ENCODE peak calls at places on chromosomes 1 and 21, in six cellular contexts. One of them, this sample, is unnamed.

GRCh38 chr1:220294754-220295419 is 22.6 kb upstream of the RAB3GAP2 start:
- DNase-seq in IMR-90: no peak
- DNase-seq in SK-N-SH: no peak
- DNase-seq in endothelial cell of umbilical vein: no peak
- DNase-seq in colonic mucosa: no peak
- DNase-seq in H9: no peak
- DNase-seq in this sample: peak; percentile 80

GRCh38 chr1:9767964-9768668 is 55.6 kb downstream of the CLSTN1 start:
- DNase-seq in IMR-90: no peak
- DNase-seq in endothelial cell of umbilical vein: no peak
- DNase-seq in colonic mucosa: peak; percentile 51
- DNase-seq in H9: no peak
- DNase-seq in SK-N-SH: peak; percentile 60
- DNase-seq in this sample: no peak

GRCh38 chr1:184574588-184574987 is 180.1 kb downstream of the EDEM3 start:
- DNase-seq in IMR-90: no peak
- DNase-seq in H9: peak; percentile 56
- DNase-seq in SK-N-SH: no peak
- DNase-seq in endothelial cell of umbilical vein: no peak
- DNase-seq in colonic mucosa: no peak
- DNase-seq in this sample: no peak

GRCh38 chr1:92482665-92483441 is 3.9 kb downstream of the GFI1 start:
- DNase-seq in SK-N-SH: peak; percentile 58
- DNase-seq in colonic mucosa: peak; percentile 27
- DNase-seq in H9: peak; percentile 56
- DNase-seq in endothelial cell of umbilical vein: no peak
- DNase-seq in IMR-90: no peak
- DNase-seq in this sample: no peak

GRCh38 chr1:70840260-70840953 is 207.2 kb downstream of the PTGER3 start:
- DNase-seq in H9: no peak
- DNase-seq in IMR-90: no peak
- DNase-seq in SK-N-SH: no peak
- DNase-seq in endothelial cell of umbilical vein: no peak
- DNase-seq in colonic mucosa: no peak
- DNase-seq in this sample: no peak

GRCh38 chr1:240247899-240248298 is 156.2 kb downstream of the FMN2 start:
- DNase-seq in SK-N-SH: no peak
- DNase-seq in H9: no peak
- DNase-seq in colonic mucosa: no peak
- DNase-seq in endothelial cell of umbilical vein: no peak
- DNase-seq in IMR-90: no peak
- DNase-seq in this sample: no peak

GRCh38 chr1:11838349-11839272 is 9.0 kb downstream of the NPPA start:
- DNase-seq in H9: peak; percentile 83
- DNase-seq in SK-N-SH: peak; percentile 93
- DNase-seq in IMR-90: peak; percentile 41
- DNase-seq in colonic mucosa: peak; percentile 70
- DNase-seq in endothelial cell of umbilical vein: peak; percentile 51
- DNase-seq in this sample: peak; percentile 54

GRCh38 chr1:12722626-12723025 is 6.7 kb downstream of the AADACL3 start:
- DNase-seq in SK-N-SH: no peak
- DNase-seq in colonic mucosa: no peak
- DNase-seq in IMR-90: no peak
- DNase-seq in H9: no peak
- DNase-seq in endothelial cell of umbilical vein: no peak
- DNase-seq in this sample: no peak

GRCh38 chr21:17513214-17514123 is 626 bp downstream of the CXADR start:
- DNase-seq in IMR-90: no peak
- DNase-seq in endothelial cell of umbilical vein: peak; percentile 60
- DNase-seq in SK-N-SH: peak; percentile 74
- DNase-seq in colonic mucosa: peak; percentile 58
- DNase-seq in H9: peak; percentile 36
- DNase-seq in this sample: peak; percentile 61

GRCh38 chr1:38746966-38747600 is 112.5 kb downstream of the RRAGC start:
- DNase-seq in SK-N-SH: no peak
- DNase-seq in IMR-90: no peak
- DNase-seq in H9: peak; percentile 63
- DNase-seq in colonic mucosa: no peak
- DNase-seq in endothelial cell of umbilical vein: no peak
- DNase-seq in this sample: no peak

GRCh38 chr1:92291372-92291999 is 7.3 kb downstream of the GLMN start:
- DNase-seq in IMR-90: peak; percentile 77
- DNase-seq in endothelial cell of umbilical vein: peak; percentile 75
- DNase-seq in SK-N-SH: peak; percentile 49
- DNase-seq in H9: no peak
- DNase-seq in colonic mucosa: no peak
- DNase-seq in this sample: peak; percentile 82

GRCh38 chr1:161045749-161046573 is at the start of gene USF1:
- DNase-seq in colonic mucosa: peak; percentile 95
- DNase-seq in IMR-90: peak; percentile 95
- DNase-seq in SK-N-SH: peak; percentile 93
- DNase-seq in H9: peak; percentile 95
- DNase-seq in endothelial cell of umbilical vein: peak; percentile 98
- DNase-seq in this sample: peak; percentile 94

GRCh38 chr1:75174031-75174760 is 40.0 kb downstream of the LHX8 start:
- DNase-seq in colonic mucosa: no peak
- DNase-seq in endothelial cell of umbilical vein: no peak
- DNase-seq in SK-N-SH: no peak
- DNase-seq in IMR-90: no peak
- DNase-seq in H9: no peak
- DNase-seq in this sample: no peak

GRCh38 chr1:241736387-241736786 is 84.3 kb downstream of the WDR64 start:
- DNase-seq in IMR-90: no peak
- DNase-seq in SK-N-SH: no peak
- DNase-seq in endothelial cell of umbilical vein: no peak
- DNase-seq in H9: no peak
- DNase-seq in colonic mucosa: no peak
- DNase-seq in this sample: no peak

DNA sequence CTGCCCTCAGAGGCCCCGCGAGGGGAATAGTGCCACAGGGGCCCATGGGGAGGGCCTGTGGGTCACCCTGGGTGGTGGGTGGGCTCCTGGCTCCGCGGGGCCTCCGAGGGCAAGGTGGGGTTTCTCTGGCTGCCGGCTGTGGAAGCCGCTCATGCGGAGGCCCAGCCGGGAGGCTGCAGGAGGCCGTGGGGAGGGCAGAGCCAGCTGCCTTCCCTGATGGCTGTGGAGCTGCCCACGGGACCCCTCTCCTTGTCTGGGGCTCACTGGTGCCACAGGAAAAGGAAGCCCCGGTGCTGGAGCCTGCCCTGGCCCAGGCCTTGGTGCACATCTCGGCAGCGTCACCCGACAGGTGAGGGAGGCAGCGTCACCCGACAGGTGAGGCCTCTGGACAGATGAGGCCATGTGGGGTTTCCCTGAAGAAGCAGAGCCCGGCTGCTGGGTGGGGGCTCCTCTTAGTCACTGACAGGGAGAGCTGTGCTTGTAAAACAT is 5.9 kb downstream of the MIB2 start:
- DNase-seq in H9: no peak
- DNase-seq in endothelial cell of umbilical vein: no peak
- DNase-seq in SK-N-SH: no peak
- DNase-seq in colonic mucosa: no peak
- DNase-seq in IMR-90: no peak
- DNase-seq in this sample: no peak
- H3K9ac ChIP-seq in H9: no peak overlapping the region
- H3K9ac ChIP-seq in endothelial cell of umbilical vein: no peak overlapping the region
- H3K9ac ChIP-seq in SK-N-SH: no peak overlapping the region
- H3K9ac ChIP-seq in colonic mucosa: no peak overlapping the region
- H3K9ac ChIP-seq in IMR-90: no peak overlapping the region
- H3K9ac ChIP-seq in this sample: no peak overlapping the region

DNA sequence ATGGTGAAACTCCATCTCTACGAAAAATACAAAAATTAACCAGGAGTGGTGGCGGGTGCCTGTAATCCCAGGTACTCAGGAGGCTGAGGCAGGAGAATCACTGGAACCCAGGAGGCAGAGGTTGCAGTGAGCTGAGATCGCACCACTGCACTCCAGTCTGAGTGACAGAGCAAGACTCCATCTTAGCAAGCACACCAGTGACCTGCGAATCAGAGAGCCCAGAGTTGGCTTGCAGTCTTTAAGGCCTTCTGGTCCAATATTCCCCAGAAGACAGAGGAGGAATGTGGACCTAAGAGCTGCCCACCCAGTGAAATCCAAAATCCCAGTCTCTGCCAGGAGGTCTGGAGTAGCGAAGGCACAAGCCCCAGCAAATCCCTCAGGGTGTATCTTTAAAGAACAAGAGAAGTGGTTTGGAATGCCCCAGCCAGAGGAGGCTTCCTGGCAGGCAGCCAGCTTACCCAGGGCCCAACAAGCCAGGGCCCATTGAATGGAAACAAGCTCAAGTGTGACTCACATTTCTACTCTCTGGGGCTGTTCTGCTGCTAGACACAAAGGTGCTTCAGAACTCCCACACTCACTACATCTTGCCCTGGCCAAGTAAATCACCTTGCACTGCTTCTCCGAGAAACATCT is 23.9 kb downstream of the GPR161 start:
- DNase-seq in SK-N-SH: no peak
- DNase-seq in IMR-90: peak; percentile 81
- DNase-seq in H9: no peak
- DNase-seq in endothelial cell of umbilical vein: peak; percentile 73
- DNase-seq in colonic mucosa: no peak
- DNase-seq in this sample: peak; percentile 87
- H3K27ac ChIP-seq in SK-N-SH: peak overlapping the region; percentile 71
- H3K27ac ChIP-seq in IMR-90: no peak overlapping the region
- H3K27ac ChIP-seq in H9: no peak overlapping the region
- H3K27ac ChIP-seq in endothelial cell of umbilical vein: no peak overlapping the region
- H3K27ac ChIP-seq in colonic mucosa: no peak overlapping the region
- H3K27ac ChIP-seq in this sample: no peak overlapping the region

DNA sequence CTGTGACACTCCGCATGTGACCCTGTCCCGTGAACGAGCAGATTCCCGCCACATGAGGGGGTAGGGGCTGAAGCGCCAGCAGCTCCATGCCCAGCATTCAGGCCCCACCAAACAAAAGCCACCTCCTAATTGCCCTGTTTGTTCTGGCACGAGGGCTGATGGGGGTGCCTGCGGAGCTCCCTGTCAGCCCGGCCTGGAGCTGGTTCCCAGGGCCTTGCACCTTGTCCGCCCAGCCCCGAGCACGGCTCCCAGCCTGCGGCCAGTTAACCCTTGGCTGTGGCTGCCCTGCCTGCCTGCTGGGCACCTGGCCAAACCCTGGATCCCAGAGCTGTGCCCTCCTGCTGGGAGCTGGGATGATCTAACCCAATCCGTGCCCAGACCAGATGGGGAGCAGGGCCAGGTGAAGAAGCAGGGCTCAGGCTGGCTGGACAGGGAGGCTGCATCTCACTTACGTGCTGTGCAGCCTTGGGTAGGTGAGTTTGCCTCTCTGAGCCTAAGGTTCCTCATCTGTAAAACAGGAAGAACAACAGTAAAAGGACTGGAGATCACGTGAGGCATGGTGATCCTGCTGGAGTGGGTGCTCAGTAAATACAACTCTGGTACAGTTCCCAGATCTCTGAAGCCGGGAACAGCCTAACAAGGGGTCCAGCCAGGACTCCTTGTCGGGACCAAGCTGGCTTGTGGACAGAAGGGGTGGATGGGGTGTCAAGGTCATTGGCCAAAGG is 110.9 kb upstream of the IFFO2 start:
- DNase-seq in H9: peak; percentile 73
- DNase-seq in SK-N-SH: peak; percentile 63
- DNase-seq in colonic mucosa: peak; percentile 55
- DNase-seq in IMR-90: no peak
- DNase-seq in endothelial cell of umbilical vein: no peak
- DNase-seq in this sample: no peak
- H3K9ac ChIP-seq in H9: no peak overlapping the region
- H3K9ac ChIP-seq in SK-N-SH: no peak overlapping the region
- H3K9ac ChIP-seq in colonic mucosa: no peak overlapping the region
- H3K9ac ChIP-seq in IMR-90: no peak overlapping the region
- H3K9ac ChIP-seq in endothelial cell of umbilical vein: no peak overlapping the region
- H3K9ac ChIP-seq in this sample: no peak overlapping the region

DNA sequence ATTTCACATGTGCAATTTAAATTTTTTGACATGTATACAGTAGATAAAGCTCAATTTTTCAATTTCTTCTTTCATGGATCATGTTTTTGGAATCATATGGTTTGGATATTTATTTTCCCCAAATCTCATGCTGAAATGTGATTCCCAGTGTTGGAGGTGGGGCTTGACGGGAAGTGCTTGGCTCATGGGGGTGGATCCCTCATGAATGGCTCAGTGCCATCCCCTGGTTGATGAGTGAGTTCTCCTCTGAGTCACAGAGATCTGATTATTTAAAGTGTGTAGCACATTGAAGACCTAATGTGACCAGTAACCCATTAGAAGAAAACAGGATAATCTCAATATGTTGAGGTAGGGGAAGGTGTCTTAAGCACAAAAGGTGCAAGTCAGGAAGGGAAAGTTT is 9.1 kb upstream of the IFI16 start:
- DNase-seq in colonic mucosa: peak; percentile 75
- DNase-seq in SK-N-SH: no peak
- DNase-seq in endothelial cell of umbilical vein: peak; percentile 96
- DNase-seq in IMR-90: peak; percentile 94
- DNase-seq in H9: peak; percentile 46
- DNase-seq in this sample: peak; percentile 97
- H3K27ac ChIP-seq in colonic mucosa: peak overlapping the region; percentile 73
- H3K27ac ChIP-seq in SK-N-SH: peak overlapping the region; percentile 91
- H3K27ac ChIP-seq in endothelial cell of umbilical vein: peak overlapping the region; percentile 85
- H3K27ac ChIP-seq in IMR-90: no peak overlapping the region
- H3K27ac ChIP-seq in H9: no peak overlapping the region
- H3K27ac ChIP-seq in this sample: peak overlapping the region; percentile 99

GRCh38 chr1:41361028-41361494 is at the start of gene FOXO6:
- DNase-seq in colonic mucosa: peak; percentile 99
- DNase-seq in IMR-90: peak; percentile 93
- DNase-seq in SK-N-SH: peak; percentile 99
- DNase-seq in H9: peak; percentile 99
- DNase-seq in endothelial cell of umbilical vein: peak; percentile 96
- DNase-seq in this sample: peak; percentile 93
- H3K9ac ChIP-seq in colonic mucosa: peak within 1 kb of the TSS; percentile 54
- H3K9ac ChIP-seq in IMR-90: no peak within 1 kb of the TSS
- H3K9ac ChIP-seq in SK-N-SH: peak within 1 kb of the TSS; percentile 25
- H3K9ac ChIP-seq in H9: no peak within 1 kb of the TSS
- H3K9ac ChIP-seq in endothelial cell of umbilical vein: no peak within 1 kb of the TSS
- H3K9ac ChIP-seq in this sample: peak within 1 kb of the TSS; percentile 37

DNA sequence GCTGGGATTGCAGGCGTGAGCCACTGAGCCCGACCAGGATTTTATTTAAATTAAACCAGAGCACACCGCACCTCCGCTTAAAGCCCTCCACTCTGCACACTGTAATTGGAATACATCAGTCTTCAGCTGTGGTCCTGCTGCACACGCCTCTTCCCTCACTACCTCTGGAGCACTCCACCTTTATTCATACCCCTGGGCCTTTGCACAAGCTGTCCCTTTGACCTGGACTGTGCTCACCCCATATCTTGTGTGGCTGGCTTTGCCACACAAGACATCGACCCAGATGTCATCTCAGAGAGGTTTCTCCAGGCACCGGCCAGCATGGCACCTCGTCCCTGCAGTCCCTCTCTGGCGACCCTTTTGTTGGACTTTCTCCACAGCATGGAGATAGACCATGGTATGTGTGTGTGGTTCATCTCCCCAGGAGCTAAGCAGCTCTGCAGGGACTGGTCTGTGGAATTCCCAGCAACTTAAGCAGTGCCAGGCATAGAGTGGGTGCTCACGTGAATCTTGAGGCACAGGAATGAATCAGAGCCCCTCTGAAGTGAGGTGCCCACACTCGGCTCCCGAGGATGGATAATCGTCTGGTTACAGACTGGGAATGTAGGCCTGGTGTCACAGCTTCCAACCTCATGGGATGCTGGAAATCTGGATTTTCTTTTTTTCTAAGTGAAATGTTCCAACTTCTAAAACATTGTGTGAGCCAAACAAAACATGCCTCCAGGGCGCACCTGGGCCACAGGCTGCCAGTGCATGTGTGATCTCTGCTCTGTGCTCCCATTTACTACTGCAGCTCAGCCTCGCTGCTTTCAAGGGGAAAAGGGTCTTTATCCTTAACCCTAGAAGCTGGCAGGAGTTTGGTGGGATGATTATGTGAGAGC is 61.9 kb downstream of the EVA1C start:
- DNase-seq in endothelial cell of umbilical vein: peak; percentile 44
- DNase-seq in H9: peak; percentile 20
- DNase-seq in IMR-90: no peak
- DNase-seq in SK-N-SH: peak; percentile 32
- DNase-seq in colonic mucosa: no peak
- DNase-seq in this sample: peak; percentile 25
- H3K27ac ChIP-seq in endothelial cell of umbilical vein: peak overlapping the region; percentile 66
- H3K27ac ChIP-seq in H9: no peak overlapping the region
- H3K27ac ChIP-seq in IMR-90: no peak overlapping the region
- H3K27ac ChIP-seq in SK-N-SH: peak overlapping the region; percentile 71
- H3K27ac ChIP-seq in colonic mucosa: no peak overlapping the region
- H3K27ac ChIP-seq in this sample: no peak overlapping the region